ENCODE peak calls at places on chromosome 11, in four cellular contexts. One of them, this sample, is unnamed.

GRCh38 chr11:80669620-80670019 is 1228.8 kb upstream of the TENM4 start:
- DNase-seq in endodermal cell: no peak
- DNase-seq in NCI-H69: no peak
- DNase-seq in iPS DF 19.7: no peak
- DNase-seq in this sample: no peak

GRCh38 chr11:109425554-109425953 is 3.6 kb downstream of the C11orf87 start:
- DNase-seq in endodermal cell: no peak
- DNase-seq in iPS DF 19.7: no peak
- DNase-seq in NCI-H69: peak; percentile 59
- DNase-seq in this sample: no peak

GRCh38 chr11:14036495-14036894 is 74.0 kb downstream of the SPON1 start:
- DNase-seq in NCI-H69: peak; percentile 21
- DNase-seq in endodermal cell: no peak
- DNase-seq in iPS DF 19.7: no peak
- DNase-seq in this sample: no peak

GRCh38 chr11:125410091-125410490 is 86.0 kb downstream of the FEZ1 start:
- DNase-seq in NCI-H69: peak; percentile 40
- DNase-seq in endodermal cell: peak; percentile 84
- DNase-seq in iPS DF 19.7: no peak
- DNase-seq in this sample: peak; percentile 79

GRCh38 chr11:1888811-1889526 is 2.7 kb downstream of the PRR33 start:
- DNase-seq in NCI-H69: no peak
- DNase-seq in iPS DF 19.7: no peak
- DNase-seq in endodermal cell: no peak
- DNase-seq in this sample: no peak

GRCh38 chr11:76791861-76792260 is 8.7 kb downstream of the TSKU start:
- DNase-seq in endodermal cell: no peak
- DNase-seq in NCI-H69: no peak
- DNase-seq in iPS DF 19.7: no peak
- DNase-seq in this sample: no peak

GRCh38 chr11:19679952-19680823 is 32.4 kb upstream of the NAV2 start:
- DNase-seq in endodermal cell: peak; percentile 86
- DNase-seq in NCI-H69: peak; percentile 7
- DNase-seq in iPS DF 19.7: no peak
- DNase-seq in this sample: peak; percentile 59

GRCh38 chr11:76579047-76579751 is 91.3 kb downstream of the LRRC32 start:
- DNase-seq in iPS DF 19.7: no peak
- DNase-seq in NCI-H69: peak; percentile 13
- DNase-seq in endodermal cell: peak; percentile 69
- DNase-seq in this sample: peak; percentile 55

GRCh38 chr11:119459293-119459976 is 36.5 kb upstream of the THY1 start:
- DNase-seq in NCI-H69: no peak
- DNase-seq in iPS DF 19.7: no peak
- DNase-seq in endodermal cell: no peak
- DNase-seq in this sample: no peak

GRCh38 chr11:67416416-67417335 is 1.2 kb downstream of the CARNS1 start:
- DNase-seq in iPS DF 19.7: no peak
- DNase-seq in endodermal cell: no peak
- DNase-seq in NCI-H69: peak; percentile 98
- DNase-seq in this sample: peak; percentile 36